ENCODE peak calls at places on chromosome 13, in four cellular contexts. T is AG04449, N is heart left ventricle, W is pancreas. O is an unnamed sample.

GRCh38 chr13:38381840-38382239 is 32.2 kb downstream of the UFM1 start:
- DNase-seq in W (no peak), T (no peak), N (peak), O (no peak)

GRCh38 chr13:22897571-22898314 is 283.0 kb upstream of the SGCG start:
- DNase-seq in W (no peak), N (no peak), T (no peak), O (no peak)

GRCh38 chr13:52348081-52348480 is 57.9 kb downstream of the THSD1 start:
- DNase-seq in T (peak), W (no peak), N (no peak), O (no peak)

GRCh38 chr13:95452376-95452775 is 100.1 kb upstream of the CLDN10 start:
- DNase-seq in N (no peak), T (no peak), W (no peak), O (no peak)

GRCh38 chr13:87536499-87536898 is 134.7 kb upstream of the SLITRK5 start:
- DNase-seq in W (no peak), T (no peak), N (no peak), O (no peak)

GRCh38 chr13:112693831-112694497 is 4.1 kb downstream of the ATP11A start:
- DNase-seq in W (no peak), T (peak), N (peak), O (no peak)

GRCh38 chr13:98285317-98285716 is 108.2 kb upstream of the RNF113B start:
- DNase-seq in T (no peak), W (no peak), N (no peak), O (no peak)

GRCh38 chr13:76860706-76861105 is 25.5 kb downstream of the KCTD12 start:
- DNase-seq in W (no peak), N (no peak), T (no peak), O (no peak)

GRCh38 chr13:32676242-32676641 is 90.0 kb downstream of the PDS5B start:
- DNase-seq in N (no peak), W (no peak), T (peak), O (no peak)

GRCh38 chr13:23658929-23659541 is 88.8 kb downstream of the TNFRSF19 start:
- DNase-seq in T (no peak), W (no peak), N (no peak), O (peak)

GRCh38 chr13:28044608-28045007 is 55.8 kb downstream of the FLT3 start:
- DNase-seq in W (no peak), T (no peak), N (no peak), O (no peak)

GRCh38 chr13:113989585-113990300 is 15.9 kb upstream of the C13orf46 start:
- DNase-seq in W (no peak), N (no peak), T (no peak), O (no peak)

GRCh38 chr13:73429691-73430090 is 370.9 kb downstream of the KLF5 start:
- DNase-seq in W (no peak), N (no peak), T (no peak), O (no peak)

GRCh38 chr13:20902438-20903163 is at the start of gene XPO4:
- DNase-seq in T (no peak), W (peak), N (peak), O (peak)

GRCh38 chr13:29569253-29570057 is 26.0 kb downstream of the SLC7A1 start:
- DNase-seq in T (no peak), W (peak), N (no peak), O (no peak)

GRCh38 chr13:59182241-59182640 is 981.5 kb downstream of the DIAPH3 start:
- DNase-seq in T (no peak), N (no peak), W (no peak), O (no peak)

GRCh38 chr13:33868343-33868994 is 50.5 kb downstream of the RFC3 start:
- DNase-seq in W (no peak), T (no peak), N (no peak), O (no peak)

GRCh38 chr13:61086052-61086451 is 329.6 kb downstream of the PCDH20 start:
- DNase-seq in W (no peak), T (no peak), N (no peak), O (no peak)

GRCh38 chr13:35499131-35500051 is 22.9 kb upstream of the MAB21L1 start:
- DNase-seq in T (no peak), W (no peak), N (no peak), O (no peak)

GRCh38 chr13:26052136-26052736 is 420 bp upstream of the SHISA2 start:
- DNase-seq in T (no peak), N (no peak), W (no peak), O (no peak)

GRCh38 chr13:82136880-82137279 is 1745.4 kb downstream of the SLITRK1 start:
- DNase-seq in N (no peak), W (no peak), T (no peak), O (no peak)

GRCh38 chr13:20624213-20624612 is 57.3 kb downstream of the IFT88 start:
- DNase-seq in N (no peak), T (no peak), W (no peak), O (no peak)

GRCh38 chr13:95784161-95784880 is 107.4 kb downstream of the DNAJC3 start:
- DNase-seq in N (no peak), T (peak), W (no peak), O (no peak)

GRCh38 chr13:60258349-60258748 is 94.6 kb upstream of the DIAPH3 start:
- DNase-seq in N (no peak), W (no peak), T (no peak), O (no peak)

GRCh38 chr13:23384111-23384510 is 49.4 kb downstream of the SACS start:
- DNase-seq in W (no peak), T (peak), N (no peak), O (no peak)

GRCh38 chr13:54845351-54845965 is 1816.8 kb downstream of the OLFM4 start:
- DNase-seq in W (no peak), T (no peak), N (no peak), O (no peak)

DNA sequence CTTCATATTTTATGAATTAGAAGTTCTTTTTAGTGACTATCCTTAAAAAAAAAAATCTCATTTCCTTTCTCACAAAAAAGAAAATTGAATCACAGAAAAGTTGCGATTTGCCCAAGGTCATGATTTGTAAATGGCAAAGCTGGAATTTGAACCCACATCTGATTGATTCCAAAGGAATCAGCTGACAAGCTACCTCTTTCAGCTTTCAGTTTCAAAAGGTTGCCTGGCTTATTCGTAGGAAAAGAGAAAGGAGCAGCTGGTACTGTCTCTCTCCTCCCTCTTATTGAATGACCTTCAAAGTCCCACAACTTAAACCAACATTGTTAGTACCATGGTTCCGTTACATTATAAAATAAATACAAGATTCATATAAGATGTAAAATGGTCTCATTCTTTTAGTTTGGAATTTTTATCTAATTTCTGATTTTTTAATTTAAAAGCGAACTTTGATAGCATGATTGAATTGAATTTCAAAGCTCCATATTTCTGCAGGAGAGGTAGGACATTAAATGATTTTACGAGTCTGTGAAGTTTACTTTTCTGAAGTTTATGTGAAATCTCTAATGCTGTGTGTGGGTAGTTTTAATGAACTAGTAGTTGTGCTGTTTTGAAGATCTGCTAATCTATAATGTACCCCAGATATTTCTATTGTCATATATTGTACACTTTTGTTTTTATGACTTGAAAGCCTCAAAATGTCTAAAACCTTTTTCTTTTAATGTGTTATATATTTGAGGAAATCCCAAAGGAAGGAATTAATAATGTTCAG is 18.5 kb upstream of the KCTD4 start:
- DNase-seq in N (no peak), T (no peak), W (no peak), O (no peak)
- H3K4me3 ChIP-seq in N (no peak), T (no peak), W (no peak), O (no peak)

GRCh38 chr13:109428146-109428545 is 358.2 kb downstream of the IRS2 start:
- DNase-seq in T (no peak), N (no peak), W (no peak), O (no peak)
- H3K4me3 ChIP-seq in T (no peak), N (no peak), W (no peak), O (no peak)

DNA sequence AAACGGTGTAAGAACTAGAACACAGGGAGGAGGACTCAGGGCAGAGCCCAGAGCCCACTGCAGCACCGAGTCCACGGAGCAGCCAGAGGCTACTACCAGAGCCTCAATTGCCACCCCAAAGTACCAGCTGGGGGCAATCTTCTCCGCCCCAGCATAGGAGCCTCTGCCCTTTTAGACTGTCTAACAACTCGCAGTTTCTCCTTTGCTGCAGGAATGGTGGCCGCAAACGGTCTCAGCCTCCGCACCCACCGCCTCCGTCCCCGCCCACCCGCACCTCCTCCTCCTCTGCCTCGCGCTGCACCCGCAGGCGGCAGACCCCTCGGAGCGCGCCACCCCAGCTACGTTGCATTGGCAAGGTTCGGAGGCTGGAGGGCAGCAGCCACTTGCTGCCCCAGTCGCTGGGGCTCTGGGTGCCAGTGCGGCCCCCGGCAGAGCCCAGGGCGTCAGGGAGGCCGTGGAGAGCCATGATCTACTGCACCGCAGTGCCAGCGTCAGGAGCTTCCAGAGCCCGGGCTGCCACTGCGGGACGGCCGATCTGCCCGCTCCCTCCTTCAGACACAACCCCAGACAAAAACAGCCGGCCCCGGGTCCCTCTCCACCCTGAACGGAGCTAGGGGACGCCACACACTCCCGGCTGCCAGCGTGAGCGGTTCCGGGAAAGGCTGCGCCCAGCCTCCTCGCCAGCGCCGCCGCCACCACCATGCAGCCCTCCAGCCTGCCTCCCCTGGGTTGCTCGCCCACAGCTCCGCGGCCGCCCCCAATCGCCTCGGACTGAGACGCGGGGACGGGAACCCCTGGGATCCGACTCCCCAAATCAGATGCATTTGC is 1.8 kb downstream of the FGF14 start:
- DNase-seq in N (peak), T (no peak), W (peak), O (no peak)
- H3K4me3 ChIP-seq in N (peak), T (peak), W (peak), O (peak)

GRCh38 chr13:105084931-105085330 is 1450.5 kb downstream of the EFNB2 start:
- DNase-seq in N (no peak), T (no peak), W (no peak), O (no peak)

GRCh38 chr13:105090244-105090643 is 1445.2 kb downstream of the EFNB2 start:
- DNase-seq in T (no peak), W (no peak), N (no peak), O (no peak)

GRCh38 chr13:105083986-105084385 is 1451.5 kb downstream of the EFNB2 start:
- DNase-seq in T (no peak), N (no peak), W (no peak), O (no peak)

GRCh38 chr13:105087941-105088340 is 1447.5 kb downstream of the EFNB2 start:
- DNase-seq in T (no peak), W (no peak), N (no peak), O (no peak)
- H3K4me3 ChIP-seq in T (no peak), W (no peak), N (no peak), O (no peak)

DNA sequence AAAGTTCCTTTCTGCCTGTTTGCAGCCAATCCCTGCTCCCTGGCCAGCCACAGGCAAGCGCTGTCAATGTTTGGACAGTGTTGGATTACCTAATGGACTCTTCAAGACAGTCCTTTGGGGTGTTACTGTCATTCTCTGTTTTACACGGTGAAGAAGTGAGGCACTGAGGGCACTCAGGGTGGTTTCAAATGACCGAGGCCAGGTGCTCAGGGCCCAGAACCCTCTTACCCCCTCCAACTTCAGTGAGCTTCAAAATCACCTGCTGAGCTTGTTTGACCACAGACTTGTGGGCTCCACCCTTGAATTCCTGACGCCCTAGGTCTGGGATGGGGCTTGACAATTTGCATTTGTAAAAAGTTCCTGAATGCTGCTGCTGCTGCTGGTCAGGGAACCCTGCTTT is 97.9 kb downstream of the GGACT start:
- DNase-seq in W (no peak), T (no peak), N (no peak), O (no peak)
- H3K4me3 ChIP-seq in W (no peak), T (no peak), N (no peak), O (no peak)

GRCh38 chr13:67971291-67971690 is 741.2 kb upstream of the PCDH9 start:
- DNase-seq in N (no peak), T (no peak), W (no peak), O (no peak)

GRCh38 chr13:67977081-67977480 is 746.9 kb upstream of the PCDH9 start:
- DNase-seq in T (no peak), W (no peak), N (no peak), O (no peak)
- H3K4me3 ChIP-seq in T (no peak), W (no peak), N (no peak), O (no peak)

GRCh38 chr13:40749327-40749726 is 21.7 kb downstream of the MRPS31 start:
- DNase-seq in W (no peak), N (no peak), T (no peak), O (no peak)

GRCh38 chr13:40758811-40759210 is 12.2 kb downstream of the MRPS31 start:
- DNase-seq in N (no peak), T (no peak), W (no peak), O (no peak)

GRCh38 chr13:40756042-40756441 is 14.9 kb downstream of the MRPS31 start:
- DNase-seq in N (no peak), W (no peak), T (no peak), O (no peak)

GRCh38 chr13:40755082-40755755 is 15.8 kb downstream of the MRPS31 start:
- DNase-seq in T (no peak), N (no peak), W (no peak), O (no peak)
- H3K4me3 ChIP-seq in T (no peak), N (no peak), W (no peak), O (no peak)

GRCh38 chr13:97109256-97109655 is 112.9 kb upstream of the MBNL2 start:
- DNase-seq in T (no peak), N (no peak), W (no peak), O (no peak)
- H3K4me3 ChIP-seq in T (no peak), N (no peak), W (no peak), O (no peak)

O was measured in heart right ventricle.